ENCODE peak calls at places on chromosomes 7 and 10, in four cellular contexts. X is endothelial cell of umbilical vein, Y is tibial nerve, M is heart left ventricle. Q is an unnamed sample.

GRCh38 chr10:114288424-114289095 is 49.5 kb downstream of the VWA2 start:
- DNase-seq in X (no peak), Y (no peak), M (no peak), Q (no peak)

GRCh38 chr10:86759073-86759672 is 2.8 kb downstream of the BMPR1A start:
- DNase-seq in X (no peak), Y (no peak), M (no peak), Q (no peak)

GRCh38 chr10:13615650-13616049 is 28.9 kb downstream of the PRPF18 start:
- DNase-seq in X (no peak), Y (no peak), M (no peak), Q (no peak)

GRCh38 chr10:89165923-89166322 is 41.2 kb downstream of the CH25H start:
- DNase-seq in X (no peak), Y (no peak), M (no peak), Q (no peak)

GRCh38 chr7:12588259-12588904 is 17.9 kb downstream of the SCIN start:
- DNase-seq in X (no peak), Y (no peak), M (no peak), Q (no peak)

GRCh38 chr7:118843456-118843855 is 619.0 kb downstream of the ANKRD7 start:
- DNase-seq in X (no peak), Y (no peak), M (no peak), Q (no peak)

GRCh38 chr10:70227548-70228320 is 5.5 kb downstream of the PPA1 start:
- DNase-seq in X (no peak), Y (no peak), M (no peak), Q (no peak)

GRCh38 chr7:113268757-113269156 is 150.4 kb upstream of the SMIM30 start:
- DNase-seq in X (no peak), Y (no peak), M (no peak), Q (no peak)

GRCh38 chr10:67607472-67607871 is 88.5 kb downstream of the CTNNA3 start:
- DNase-seq in X (peak; percentile 47), Y (no peak), M (no peak), Q (no peak)

GRCh38 chr7:10802011-10802410 is 171.7 kb upstream of the PHF14 start:
- DNase-seq in X (no peak), Y (no peak), M (no peak), Q (no peak)

DNA sequence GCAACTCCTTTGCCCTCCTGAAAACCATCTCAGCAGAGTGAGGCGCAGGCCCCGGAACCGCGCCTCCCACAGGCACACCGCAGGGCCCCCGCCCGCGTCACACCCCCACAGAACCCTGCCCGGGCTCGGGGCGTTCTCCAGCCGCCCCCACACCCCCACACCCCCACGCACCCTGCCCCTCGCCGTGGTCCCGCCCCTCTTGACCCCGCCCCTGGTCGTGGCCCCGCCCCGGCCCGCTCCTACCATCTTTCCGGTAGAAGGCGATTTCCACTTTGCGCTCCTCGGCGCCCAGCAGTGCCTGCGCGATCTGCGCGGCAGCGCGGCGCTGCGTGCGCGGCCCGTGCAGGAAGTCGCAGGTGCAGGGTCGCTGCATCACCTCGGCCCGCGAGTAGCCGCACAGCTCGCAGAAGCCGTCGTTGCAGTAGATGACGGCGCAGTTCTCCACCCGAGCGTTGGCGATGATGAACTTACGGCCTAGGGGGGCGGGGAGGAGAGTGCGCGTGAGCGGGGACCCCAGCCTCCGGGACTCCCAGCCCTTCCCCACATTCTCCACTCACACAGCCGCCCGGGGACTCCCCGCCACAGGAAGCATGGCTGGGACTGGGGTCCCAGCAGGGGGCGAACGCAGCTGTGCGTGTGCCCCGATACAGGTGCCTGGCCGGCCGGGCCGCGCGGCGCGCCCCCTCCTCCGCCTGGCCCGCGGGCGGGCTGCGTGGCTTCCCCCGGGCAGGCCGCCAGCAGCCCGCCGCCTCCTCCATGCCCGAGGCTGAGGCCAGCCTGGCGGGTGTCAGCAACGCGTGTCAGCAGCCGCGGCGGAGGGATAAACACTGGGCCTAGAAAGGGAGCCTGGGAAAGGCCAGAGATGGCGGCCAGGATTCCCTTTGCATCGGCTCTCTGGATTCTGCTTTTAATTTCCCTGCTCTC is 3.4 kb downstream of the KCNH2 start:
- DNase-seq in X (peak; percentile 12), Y (no peak), M (peak; percentile 82), Q (no peak)
- TF ChIP-seq POLR2A in X (no peak), Y (no peak), M (no peak), Q (no peak)

GRCh38 chr7:84043661-84044191 is 150.9 kb downstream of the SEMA3A start:
- DNase-seq in X (no peak), Y (no peak), M (no peak), Q (no peak)

GRCh38 chr7:84047085-84047484 is 147.5 kb downstream of the SEMA3A start:
- DNase-seq in X (no peak), Y (no peak), M (no peak), Q (no peak)

GRCh38 chr7:84042110-84042539 is 152.5 kb downstream of the SEMA3A start:
- DNase-seq in X (peak; percentile 82), Y (no peak), M (no peak), Q (no peak)

GRCh38 chr7:84041649-84042048 is 152.9 kb downstream of the SEMA3A start:
- DNase-seq in X (no peak), Y (no peak), M (no peak), Q (no peak)

DNA sequence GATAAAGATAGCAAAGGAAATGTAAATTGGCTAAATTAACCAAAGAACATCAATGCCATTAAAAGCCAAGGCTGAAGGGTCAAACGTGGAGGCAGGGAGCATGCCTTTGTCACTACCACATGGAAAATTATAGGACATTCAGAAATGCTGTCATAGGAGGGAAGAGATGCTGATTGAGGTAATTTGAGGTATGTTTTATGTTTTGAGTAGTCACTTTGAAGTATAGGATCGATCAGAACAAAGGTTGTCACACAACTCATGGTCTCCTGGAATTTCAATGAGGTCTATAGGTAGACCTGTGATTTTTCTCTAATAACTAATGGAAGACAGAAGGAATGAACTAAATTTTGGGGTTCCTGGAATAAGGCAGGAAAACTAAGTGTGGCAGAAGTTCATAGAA is 149.8 kb downstream of the SEMA3A start:
- DNase-seq in X (no peak), Y (no peak), M (no peak), Q (no peak)
- H3K9me3 ChIP-seq in X (no peaks in the 10 kb centered on the region), Y (no peaks in the 10 kb centered on the region), M (no peaks in the 10 kb centered on the region), Q (no peaks in the 10 kb centered on the region)

GRCh38 chr7:116802784-116803183 is 59.6 kb upstream of the CAPZA2 start:
- DNase-seq in X (peak; percentile 75), Y (no peak), M (no peak), Q (no peak)
- TF ChIP-seq CTCF in X (peak; percentile 46), Y (peak; percentile 39), M (peak; percentile 52), Q (peak; percentile 15)

DNA sequence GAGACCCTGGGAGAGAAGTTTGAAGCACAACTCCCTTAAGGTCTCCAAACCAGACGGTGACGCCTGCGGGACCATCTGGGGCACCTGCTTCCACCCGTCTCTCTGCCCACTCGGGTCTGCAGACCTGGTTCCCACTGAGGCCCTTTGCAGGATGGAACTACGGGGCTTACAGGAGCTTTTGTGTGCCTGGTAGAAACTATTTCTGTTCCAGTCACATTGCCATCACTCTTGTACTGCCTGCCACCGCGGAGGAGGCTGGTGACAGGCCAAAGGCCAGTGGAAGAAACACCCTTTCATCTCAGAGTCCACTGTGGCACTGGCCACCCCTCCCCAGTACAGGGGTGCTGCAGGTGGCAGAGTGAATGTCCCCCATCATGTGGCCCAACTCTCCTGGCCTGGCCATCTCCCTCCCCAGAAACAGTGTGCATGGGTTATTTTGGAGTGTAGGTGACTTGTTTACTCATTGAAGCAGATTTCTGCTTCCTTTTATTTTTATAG is 10.8 kb downstream of the SERPINE1 start:
- DNase-seq in X (no peak), Y (no peak), M (no peak), Q (no peak)
- TF ChIP-seq POLR2A in X (peak; percentile 81), Y (no peak), M (no peak), Q (no peak)

GRCh38 chr10:74187237-74187636 is 36.2 kb downstream of the ADK start:
- DNase-seq in X (no peak), Y (no peak), M (no peak), Q (no peak)
- H3K9me3 ChIP-seq in X (no peaks in the 10 kb centered on the region), Y (no peaks in the 10 kb centered on the region), M (no peaks in the 10 kb centered on the region), Q (no peaks in the 10 kb centered on the region)

GRCh38 chr7:141754939-141755338 is 9.0 kb upstream of the TAS2R3 start:
- DNase-seq in X (peak; percentile 11), Y (no peak), M (no peak), Q (no peak)

GRCh38 chr7:141748401-141748800 is 10.2 kb downstream of the SSBP1 start:
- DNase-seq in X (no peak), Y (no peak), M (no peak), Q (no peak)

DNA sequence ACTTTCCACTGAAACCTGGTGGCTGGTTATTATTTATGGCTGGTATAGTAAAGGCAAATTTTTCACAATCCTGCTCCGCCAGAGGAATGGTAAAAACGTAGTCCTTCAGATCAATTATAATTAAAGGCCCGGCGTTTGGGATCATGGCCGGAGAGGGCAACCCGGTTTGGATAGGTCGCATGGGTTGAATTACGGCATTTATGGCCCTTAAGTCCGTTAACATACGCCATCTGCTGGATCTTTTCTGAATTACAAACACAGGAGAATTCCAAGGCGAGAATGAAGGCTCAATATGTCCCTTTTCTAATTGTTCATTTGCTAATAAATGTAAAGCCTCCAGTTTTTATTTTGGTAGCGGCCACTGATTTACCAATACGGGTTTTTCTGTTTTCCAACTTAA is 11.3 kb upstream of the TAS2R3 start:
- DNase-seq in X (no peak), Y (no peak), M (no peak), Q (no peak)
- TF ChIP-seq CTCF in X (no peak), Y (no peak), M (peak; percentile 13), Q (no peak)

DNA sequence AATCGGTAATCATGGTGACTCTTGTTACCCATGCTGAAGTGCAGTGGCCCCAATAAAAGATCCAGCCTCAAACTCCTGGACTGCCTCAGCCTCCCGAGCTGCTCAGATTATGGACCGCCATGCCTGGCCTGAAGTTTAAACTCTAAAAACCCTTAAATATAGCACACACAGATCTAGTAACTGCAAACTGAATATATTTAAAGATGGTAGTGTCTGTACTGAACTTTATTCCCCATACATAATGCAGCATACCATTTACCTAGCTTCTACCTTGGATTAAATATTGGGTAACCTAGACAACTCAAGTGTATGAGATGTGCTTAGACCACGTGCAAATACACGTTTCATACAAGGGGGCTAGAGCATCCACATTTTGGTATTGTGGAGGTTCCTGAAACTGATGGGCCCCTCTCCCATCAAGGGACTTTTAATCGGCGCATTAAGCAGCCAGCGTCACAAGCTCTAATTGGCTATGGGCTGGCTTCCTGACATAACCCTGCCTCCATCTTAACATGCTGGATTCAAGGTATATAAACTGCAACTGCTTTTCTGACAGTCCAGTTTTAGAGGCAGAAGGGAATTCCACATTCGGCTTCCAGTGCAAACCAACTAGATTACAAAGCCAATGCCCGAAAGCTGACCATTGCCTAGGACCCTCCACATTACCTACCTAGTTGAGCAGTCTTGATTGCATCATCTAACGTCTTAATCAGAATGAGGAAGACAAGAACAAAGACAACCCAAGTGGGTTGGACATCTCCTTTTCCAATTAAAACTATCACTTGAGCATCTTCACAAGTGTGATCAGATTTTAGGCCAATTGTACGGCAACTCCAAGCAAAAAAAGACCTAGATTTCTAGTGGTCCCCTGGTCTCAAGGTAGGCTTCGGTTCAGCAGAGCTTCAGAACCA is 12.9 kb downstream of the HNRNPA2B1 start:
- DNase-seq in X (no peak), Y (no peak), M (no peak), Q (no peak)
- TF ChIP-seq POLR2A in X (peak; percentile 70), Y (no peak), M (no peak), Q (no peak)